ENCODE peak calls at places on chromosomes 1 and 21, in five cellular contexts. S, Y, F, H and W are unnamed samples.
A peak's percentile ranks its signal among the peaks of the same experiment; 100 is the strongest.

GRCh38 chr1:86436041-86436440 is 12.1 kb downstream of the CLCA2 start:
- DNase-seq in S (no peak), Y (no peak), F (no peak), H (no peak), W (no peak)

GRCh38 chr1:87799451-87799850 is 470.8 kb downstream of the LMO4 start:
- DNase-seq in S (no peak), Y (no peak), F (no peak), H (no peak), W (no peak)

GRCh38 chr1:63835075-63835633 is 61.3 kb downstream of the ROR1 start:
- DNase-seq in S (no peak), Y (no peak), F (no peak), H (no peak), W (no peak)

GRCh38 chr1:181344091-181344490 is 139.2 kb upstream of the CACNA1E start:
- DNase-seq in S (no peak), Y (no peak), F (no peak), H (no peak), W (no peak)

GRCh38 chr21:26570203-26570602 is 2.9 kb downstream of the CYYR1 start:
- DNase-seq in S (no peak), Y (no peak), F (no peak), H (peak; percentile 64), W (no peak)

GRCh38 chr1:211330282-211330936 is 3.8 kb downstream of the TRAF5 start:
- DNase-seq in S (no peak), Y (no peak), F (no peak), H (no peak), W (no peak)

GRCh38 chr1:171702598-171702997 is 39.3 kb downstream of the VAMP4 start:
- DNase-seq in S (no peak), Y (no peak), F (no peak), H (no peak), W (no peak)

GRCh38 chr1:118773656-118774055 is 214.5 kb downstream of the TBX15 start:
- DNase-seq in S (no peak), Y (no peak), F (no peak), H (no peak), W (no peak)

GRCh38 chr1:78155121-78155520 is 109.4 kb downstream of the GIPC2 start:
- DNase-seq in S (no peak), Y (no peak), F (no peak), H (no peak), W (no peak)

GRCh38 chr1:98420376-98421097 is 241.0 kb upstream of the SNX7 start:
- DNase-seq in S (no peak), Y (no peak), F (no peak), H (peak; percentile 56), W (no peak)

GRCh38 chr1:42934111-42934510 is 24.6 kb downstream of the SLC2A1 start:
- DNase-seq in S (peak; percentile 65), Y (peak; percentile 36), F (no peak), H (no peak), W (no peak)

GRCh38 chr1:160614410-160614809 is 32.4 kb downstream of the SLAMF1 start:
- DNase-seq in S (no peak), Y (no peak), F (no peak), H (no peak), W (no peak)

GRCh38 chr1:174791863-174792262 is 207.9 kb upstream of the CACYBP start:
- DNase-seq in S (no peak), Y (no peak), F (no peak), H (no peak), W (no peak)

GRCh38 chr1:20325844-20326323 is 35.2 kb downstream of the VWA5B1 start:
- DNase-seq in S (peak; percentile 3), Y (peak; percentile 6), F (no peak), H (no peak), W (no peak)

GRCh38 chr1:172117800-172118199 is 276.5 kb downstream of the DNM3 start:
- DNase-seq in S (no peak), Y (no peak), F (no peak), H (no peak), W (no peak)

GRCh38 chr1:206001476-206001888 is 1.7 kb downstream of the RAB7B start:
- DNase-seq in S (peak; percentile 72), Y (no peak), F (no peak), H (peak; percentile 53), W (peak; percentile 38)

GRCh38 chr1:90262791-90263190 is 267.9 kb downstream of the ZNF326 start:
- DNase-seq in S (no peak), Y (no peak), F (no peak), H (no peak), W (no peak)

GRCh38 chr21:16455526-16455925 is 725.7 kb downstream of the USP25 start:
- DNase-seq in S (no peak), Y (no peak), F (no peak), H (no peak), W (no peak)
- H3K27ac ChIP-seq in S (no peak overlapping the region), Y (no peak overlapping the region), F (peak overlapping the region; percentile 42), H (no peak overlapping the region), W (peak overlapping the region; percentile 18)

GRCh38 chr1:204419064-204419403 is 7.4 kb upstream of the PPP1R15B start:
- DNase-seq in S (no peak), Y (no peak), F (no peak), H (peak; percentile 46), W (no peak)
- H3K27ac ChIP-seq in S (no peak overlapping the region), Y (no peak overlapping the region), F (no peak overlapping the region), H (no peak overlapping the region), W (peak overlapping the region; percentile 41)

DNA sequence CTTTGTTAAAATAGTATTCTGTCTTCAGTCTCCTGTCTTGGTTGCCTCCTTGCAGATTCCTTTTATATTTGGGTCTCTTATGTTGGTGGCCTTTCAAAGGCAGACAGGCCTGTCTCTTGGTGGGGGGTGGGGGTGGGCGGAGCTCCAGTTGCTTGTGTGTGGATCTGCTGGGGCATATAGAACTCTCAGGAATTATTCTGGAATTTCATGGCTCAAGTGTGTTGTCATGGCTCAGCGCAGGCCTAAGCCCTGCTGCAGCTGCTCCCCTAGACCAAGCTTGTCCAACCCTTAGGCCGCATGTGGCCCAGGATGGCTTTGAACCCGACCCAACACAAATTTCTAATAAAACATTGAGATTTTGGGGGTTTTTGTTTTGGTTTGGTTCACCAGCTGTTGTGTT is 8.0 kb downstream of the C1orf35 start:
- DNase-seq in S (peak; percentile 12), Y (no peak), F (no peak), H (no peak), W (no peak)
- H3K27ac ChIP-seq in S (no peak overlapping the region), Y (no peak overlapping the region), F (no peak overlapping the region), H (no peak overlapping the region), W (no peak overlapping the region)

GRCh38 chr1:41664861-41665640 is 180.6 kb upstream of the EDN2 start:
- DNase-seq in S (no peak), Y (no peak), F (no peak), H (peak; percentile 46), W (no peak)

GRCh38 chr1:41661428-41662060 is 177.1 kb upstream of the EDN2 start:
- DNase-seq in S (peak; percentile 73), Y (peak; percentile 85), F (no peak), H (peak; percentile 17), W (no peak)

GRCh38 chr1:41662656-41663437 is 178.4 kb upstream of the EDN2 start:
- DNase-seq in S (peak; percentile 79), Y (peak; percentile 91), F (no peak), H (no peak), W (no peak)

GRCh38 chr1:41662061-41662655 is 177.7 kb upstream of the EDN2 start:
- DNase-seq in S (peak; percentile 85), Y (peak; percentile 94), F (no peak), H (peak; percentile 43), W (peak; percentile 44)

DNA sequence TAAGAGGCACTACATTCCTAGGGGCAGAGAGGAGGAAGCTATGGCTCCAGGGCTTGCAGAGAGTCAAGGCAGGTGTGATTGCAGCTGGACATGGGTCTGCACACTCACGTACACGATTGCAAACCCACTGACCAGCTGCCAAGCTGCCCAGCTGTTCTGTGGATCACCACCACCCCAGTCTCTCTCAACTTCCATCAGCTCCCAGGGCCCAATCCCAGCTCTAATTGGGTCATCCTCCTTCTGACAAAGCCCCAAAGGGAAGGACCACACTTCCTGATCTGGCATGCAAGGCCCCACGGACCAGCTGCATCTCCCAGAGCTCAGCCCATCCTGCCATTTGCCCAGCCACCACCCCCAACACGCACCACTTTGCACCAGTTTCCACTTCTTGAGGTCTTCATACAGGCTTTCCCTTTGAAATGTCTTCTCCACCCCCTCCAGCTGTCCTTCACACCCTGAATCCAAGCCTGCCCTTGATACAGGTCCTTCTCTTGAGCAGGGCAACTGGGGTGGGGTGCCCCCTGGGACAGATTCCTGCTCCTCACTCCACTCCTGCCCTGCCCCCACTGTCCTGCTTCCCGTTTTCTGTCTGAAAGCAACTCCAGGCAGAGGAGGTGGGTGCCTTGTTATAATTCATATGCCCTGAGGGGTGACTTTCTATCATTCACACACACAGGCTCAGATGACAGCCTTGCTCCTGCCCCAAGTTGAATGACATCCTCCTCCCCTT is 179.4 kb upstream of the EDN2 start:
- DNase-seq in S (no peak), Y (no peak), F (no peak), H (no peak), W (no peak)
- H3K27ac ChIP-seq in S (peak overlapping the region; percentile 86), Y (no peak overlapping the region), F (peak overlapping the region; percentile 87), H (no peak overlapping the region), W (no peak overlapping the region)

DNA sequence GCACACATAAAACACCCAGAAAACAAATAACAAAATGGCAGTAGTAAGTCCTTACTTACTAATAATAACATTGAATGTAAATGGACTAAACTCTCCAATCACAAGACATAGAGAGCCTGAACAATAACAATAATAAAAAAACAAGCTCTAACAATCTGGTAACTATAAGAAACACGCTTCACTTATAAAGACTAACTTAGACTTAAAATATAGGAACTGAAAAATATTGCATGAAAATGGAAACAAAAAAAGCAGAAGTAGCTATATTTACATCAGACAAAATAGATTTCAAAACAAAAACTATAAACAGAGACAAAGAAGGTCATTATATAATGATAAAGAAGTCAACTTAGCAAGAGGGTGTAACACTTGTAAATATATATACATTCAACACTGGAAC is 83.1 kb upstream of the LYPLAL1 start:
- DNase-seq in S (no peak), Y (no peak), F (no peak), H (no peak), W (no peak)
- H3K27ac ChIP-seq in S (no peak overlapping the region), Y (no peak overlapping the region), F (no peak overlapping the region), H (no peak overlapping the region), W (no peak overlapping the region)

GRCh38 chr1:154496381-154496780 is 5.6 kb upstream of the TDRD10 start:
- DNase-seq in S (no peak), Y (no peak), F (no peak), H (no peak), W (no peak)

GRCh38 chr1:154495496-154496273 is 6.3 kb upstream of the TDRD10 start:
- DNase-seq in S (no peak), Y (no peak), F (no peak), H (peak; percentile 66), W (no peak)

GRCh38 chr1:154490327-154490726 is 11.7 kb upstream of the TDRD10 start:
- DNase-seq in S (no peak), Y (no peak), F (no peak), H (peak; percentile 49), W (no peak)

GRCh38 chr1:154492115-154492514 is 9.9 kb upstream of the TDRD10 start:
- DNase-seq in S (no peak), Y (no peak), F (no peak), H (no peak), W (no peak)

DNA sequence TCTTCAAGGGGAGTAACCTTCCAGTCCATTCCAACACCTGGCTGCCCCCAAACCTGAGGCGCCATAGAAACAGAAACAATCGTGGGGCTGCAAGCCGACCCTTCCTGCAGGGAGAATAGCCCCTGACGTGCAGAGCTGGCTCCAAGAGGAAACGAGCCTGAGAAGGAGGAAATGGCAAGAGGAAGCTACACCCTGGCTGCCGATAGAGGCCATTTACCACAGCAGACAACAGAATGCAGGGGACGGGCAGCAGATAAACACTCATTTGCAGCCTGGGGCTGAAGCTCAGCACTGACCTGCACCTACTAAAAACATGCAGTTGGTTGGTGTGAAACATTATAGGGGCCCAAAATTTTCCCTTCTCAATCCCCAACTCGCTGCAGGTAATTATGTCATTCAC is 8.7 kb upstream of the TDRD10 start:
- DNase-seq in S (no peak), Y (no peak), F (no peak), H (peak; percentile 84), W (no peak)
- H3K27ac ChIP-seq in S (peak overlapping the region; percentile 20), Y (no peak overlapping the region), F (peak overlapping the region; percentile 42), H (peak overlapping the region; percentile 89), W (peak overlapping the region; percentile 29)

GRCh38 chr1:201448981-201449380 is 20.0 kb downstream of the PHLDA3 start:
- DNase-seq in S (no peak), Y (no peak), F (no peak), H (no peak), W (no peak)
- H3K27ac ChIP-seq in S (peak overlapping the region; percentile 59), Y (no peak overlapping the region), F (peak overlapping the region; percentile 96), H (no peak overlapping the region), W (peak overlapping the region; percentile 95)